ENCODE peak calls at places on chromosomes 1 and 21, in five cellular contexts. M is heart right ventricle; C is fibroblast of lung; E is CD4-positive, alpha-beta memory T cell; L is GM23338. D is an unnamed sample. For H3K36me3 and H3K4me1, the result is how much of the 10 kb centered on the place peaks cover.

GRCh38 chr1:54857741-54858665 is 29.0 kb downstream of the DHCR24 start:
- DNase-seq in M (no peak), C (peak), E (no peak), L (no peak), D (no peak)

GRCh38 chr1:92466702-92467101 is 20.0 kb downstream of the GFI1 start:
- DNase-seq in M (no peak), C (no peak), E (no peak), L (no peak), D (no peak)

GRCh38 chr1:28190337-28190979 is 14.0 kb upstream of the PTAFR start:
- DNase-seq in M (no peak), C (no peak), E (no peak), L (no peak), D (no peak)

GRCh38 chr1:235882816-235883215 is 16.1 kb upstream of the LYST start:
- DNase-seq in M (no peak), C (peak), E (no peak), L (no peak), D (no peak)

GRCh38 chr1:37478890-37479254 is 4.5 kb downstream of the ZC3H12A start:
- DNase-seq in M (no peak), C (peak), E (peak), L (no peak), D (no peak)

GRCh38 chr1:228063251-228064191 is 19.0 kb upstream of the ARF1 start:
- DNase-seq in M (no peak), C (no peak), E (no peak), L (no peak), D (no peak)

GRCh38 chr1:59556802-59557548 is 257.8 kb upstream of the HOOK1 start:
- DNase-seq in M (no peak), C (no peak), E (no peak), L (no peak), D (no peak)

GRCh38 chr1:54403377-54403776 is 2.8 kb downstream of the SSBP3 start:
- DNase-seq in M (no peak), C (no peak), E (no peak), L (peak), D (no peak)

GRCh38 chr21:36454079-36454478 is 25.8 kb downstream of the CLDN14 start:
- DNase-seq in M (no peak), C (no peak), E (no peak), L (no peak), D (no peak)

GRCh38 chr1:207024202-207025143 is 8.1 kb downstream of the C1orf116 start:
- DNase-seq in M (no peak), C (no peak), E (no peak), L (no peak), D (no peak)

GRCh38 chr1:58727363-58727762 is 27.5 kb upstream of the MYSM1 start:
- DNase-seq in M (no peak), C (peak), E (no peak), L (no peak), D (no peak)

GRCh38 chr1:180310095-180310494 is 80.0 kb downstream of the LHX4 start:
- DNase-seq in M (no peak), C (peak), E (no peak), L (no peak), D (no peak)

GRCh38 chr1:92956254-92956653 is 5.0 kb downstream of the DIPK1A start:
- DNase-seq in M (no peak), C (no peak), E (no peak), L (no peak), D (no peak)

GRCh38 chr1:2311184-2312032 is 79.9 kb downstream of the MORN1 start:
- DNase-seq in M (peak), C (peak), E (peak), L (peak), D (peak)

GRCh38 chr21:45003331-45004058 is 63.7 kb downstream of the SLX9 start:
- DNase-seq in M (peak), C (no peak), E (no peak), L (no peak), D (no peak)

GRCh38 chr21:45873866-45874265 is 107.7 kb upstream of the COL6A1 start:
- DNase-seq in M (no peak), C (no peak), E (no peak), L (no peak), D (no peak)

GRCh38 chr1:223531742-223532341 is 133.7 kb downstream of the CAPN8 start:
- DNase-seq in M (peak), C (peak), E (peak), L (peak), D (peak)

GRCh38 chr1:31987231-31987630 is 26.4 kb upstream of the KHDRBS1 start:
- DNase-seq in M (no peak), C (no peak), E (no peak), L (peak), D (no peak)

GRCh38 chr1:176220100-176220689 is 13.1 kb upstream of the COP1 start:
- DNase-seq in M (no peak), C (no peak), E (no peak), L (no peak), D (no peak)

GRCh38 chr1:201495447-201496295 is 11.3 kb downstream of the CSRP1 start:
- DNase-seq in M (peak), C (peak), E (no peak), L (no peak), D (no peak)

GRCh38 chr1:55816456-55816794 is 601.3 kb upstream of the USP24 start:
- DNase-seq in M (no peak), C (peak), E (no peak), L (no peak), D (no peak)

GRCh38 chr1:62439652-62440371 is 3.0 kb downstream of the USP1 start:
- DNase-seq in M (no peak), C (peak), E (peak), L (no peak), D (no peak)

GRCh38 chr1:33302325-33302724 is 18.6 kb downstream of the A3GALT2 start:
- DNase-seq in M (no peak), C (no peak), E (peak), L (no peak), D (no peak)

GRCh38 chr1:16012590-16013219 is 5.1 kb downstream of the HSPB7 start:
- DNase-seq in M (peak), C (peak), E (no peak), L (peak), D (no peak)

GRCh38 chr1:6329392-6329791 is 64.2 kb downstream of the ACOT7 start:
- DNase-seq in M (no peak), C (peak), E (no peak), L (no peak), D (no peak)

GRCh38 chr1:187010571-187011309 is 182.0 kb downstream of the PLA2G4A start:
- DNase-seq in M (no peak), C (no peak), E (no peak), L (no peak), D (no peak)

GRCh38 chr1:156797212-156797871 is 19.3 kb downstream of the SH2D2A start:
- DNase-seq in M (no peak), C (peak), E (peak), L (peak), D (peak)

DNA sequence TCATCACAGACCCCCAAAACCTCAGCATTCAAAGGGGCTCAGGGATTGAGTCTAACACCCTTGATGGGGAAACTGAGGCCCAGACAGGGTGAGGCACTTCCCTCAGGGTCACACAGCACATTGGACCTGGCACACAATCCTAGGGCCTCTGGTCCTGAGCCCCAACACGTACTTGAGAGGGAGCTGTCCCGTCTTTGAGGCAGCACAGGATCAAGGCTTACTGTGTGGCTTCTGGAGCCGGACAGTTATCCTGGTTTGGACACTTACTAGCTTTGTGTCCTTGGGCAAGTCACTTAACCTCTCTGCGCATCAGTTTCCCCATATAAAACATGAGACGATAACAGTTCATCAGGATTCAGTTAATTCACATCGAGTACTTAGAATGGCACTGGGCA is 26.5 kb downstream of the RUNX3 start:
- DNase-seq in M (no peak), C (no peak), E (no peak), L (no peak), D (no peak)
- H3K36me3 ChIP-seq in M (under half), C (under half), E (half or more), L (under half), D (half or more)

DNA sequence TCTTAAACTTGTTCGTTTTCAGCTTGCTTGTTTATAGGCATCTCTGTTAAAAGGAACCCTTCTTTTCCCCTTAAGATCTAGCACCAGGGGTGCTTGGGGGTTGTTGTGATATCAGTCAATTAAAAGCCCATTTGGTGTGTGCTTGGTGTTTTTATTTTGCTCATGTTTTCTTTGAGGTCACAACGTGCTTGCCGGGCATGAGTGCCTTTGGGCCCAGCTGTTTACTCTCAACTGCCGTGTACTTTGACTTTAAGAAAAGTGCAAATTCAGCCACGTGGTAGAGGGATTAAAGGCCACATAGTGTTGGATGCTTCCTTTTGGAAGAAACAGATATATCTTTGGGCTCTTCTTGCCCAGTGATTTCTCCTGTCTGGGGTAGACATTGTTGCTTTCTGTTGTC is 10.5 kb downstream of the ARID1A start:
- DNase-seq in M (no peak), C (no peak), E (no peak), L (no peak), D (no peak)
- H3K4me1 ChIP-seq in M (half or more), C (under half), E (half or more), L (half or more), D (half or more)

DNA sequence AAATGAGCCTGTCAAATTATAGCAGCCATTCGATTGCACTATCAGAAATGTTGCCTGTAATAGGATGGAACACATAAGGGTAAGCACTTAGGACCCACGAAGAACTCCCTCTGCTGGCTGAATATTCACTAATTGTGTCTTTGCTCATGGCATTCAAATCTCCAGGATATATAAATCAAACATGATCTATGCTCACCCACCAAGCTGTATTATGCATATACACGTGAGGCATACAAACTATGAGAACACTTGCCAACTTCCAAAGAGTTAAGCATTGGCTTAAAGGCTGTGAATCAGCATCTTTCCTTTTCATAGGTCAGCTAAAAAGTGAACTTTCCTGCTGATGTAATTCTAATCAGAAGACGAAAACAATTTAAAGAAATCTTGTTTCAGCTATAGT is 34.5 kb downstream of the TMPRSS15 start:
- DNase-seq in M (no peak), C (peak), E (no peak), L (peak), D (no peak)
- H3K4me3 ChIP-seq in M (no peak), C (no peak), E (no peak), L (no peak), D (no peak)

GRCh38 chr1:230915079-230915478 is 46.8 kb upstream of the C1orf198 start:
- DNase-seq in M (no peak), C (no peak), E (no peak), L (no peak), D (no peak)
- H3K36me3 ChIP-seq in M (half or more), C (under half), E (half or more), L (under half), D (under half)

GRCh38 chr1:41664861-41665640 is 180.6 kb upstream of the EDN2 start:
- DNase-seq in M (no peak), C (peak), E (no peak), L (peak), D (no peak)

GRCh38 chr1:41665962-41666917 is 181.8 kb upstream of the EDN2 start:
- DNase-seq in M (no peak), C (no peak), E (no peak), L (no peak), D (no peak)

GRCh38 chr1:41663671-41664400 is 179.4 kb upstream of the EDN2 start:
- DNase-seq in M (no peak), C (peak), E (no peak), L (no peak), D (no peak)

GRCh38 chr1:41668967-41669366 is 184.5 kb upstream of the EDN2 start:
- DNase-seq in M (no peak), C (no peak), E (no peak), L (no peak), D (no peak)

DNA sequence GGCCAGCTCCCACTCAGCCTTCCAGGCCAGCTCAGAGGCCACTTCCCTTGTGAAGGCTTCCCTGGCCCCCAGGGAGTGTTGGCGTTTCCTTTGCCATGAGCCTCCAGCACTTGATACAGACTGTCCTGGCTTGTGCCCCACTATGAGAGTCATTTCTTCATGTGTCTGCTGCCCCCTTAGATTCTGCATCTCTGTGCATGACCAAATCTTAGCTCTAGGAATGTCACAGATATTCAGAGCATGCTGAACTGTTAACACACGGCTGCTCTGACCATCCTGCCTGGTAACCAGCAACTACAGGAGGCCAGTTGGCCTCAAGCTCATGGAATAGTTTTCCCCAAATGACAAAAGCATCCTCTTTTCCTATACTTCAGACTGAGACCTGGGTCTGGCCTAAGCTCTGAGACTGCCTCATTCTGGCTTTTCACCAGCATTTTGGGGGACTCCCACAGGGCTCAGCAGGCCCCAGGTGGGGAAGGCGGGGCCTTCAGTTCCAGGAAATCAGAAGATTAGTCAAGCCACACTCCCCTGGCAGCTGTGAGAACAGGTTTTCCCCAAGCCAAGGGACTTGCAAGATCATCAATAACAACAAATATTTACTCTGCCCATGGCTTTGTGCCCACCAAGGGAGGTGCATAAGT is 182.6 kb upstream of the EDN2 start:
- DNase-seq in M (no peak), C (no peak), E (peak), L (no peak), D (peak)
- H3K4me1 ChIP-seq in M (under half), C (under half), E (half or more), L (under half), D (under half)

GRCh38 chr1:85585845-85586244 is 5.3 kb downstream of the CCN1 start:
- DNase-seq in M (no peak), C (peak), E (no peak), L (no peak), D (no peak)

GRCh38 chr1:85583355-85584263 is 3.0 kb downstream of the CCN1 start:
- DNase-seq in M (no peak), C (no peak), E (no peak), L (no peak), D (no peak)

GRCh38 chr1:85582687-85583354 is 2.3 kb downstream of the CCN1 start:
- DNase-seq in M (no peak), C (peak), E (no peak), L (peak), D (no peak)

GRCh38 chr1:85584264-85584781 is 3.8 kb downstream of the CCN1 start:
- DNase-seq in M (no peak), C (peak), E (no peak), L (peak), D (no peak)

DNA sequence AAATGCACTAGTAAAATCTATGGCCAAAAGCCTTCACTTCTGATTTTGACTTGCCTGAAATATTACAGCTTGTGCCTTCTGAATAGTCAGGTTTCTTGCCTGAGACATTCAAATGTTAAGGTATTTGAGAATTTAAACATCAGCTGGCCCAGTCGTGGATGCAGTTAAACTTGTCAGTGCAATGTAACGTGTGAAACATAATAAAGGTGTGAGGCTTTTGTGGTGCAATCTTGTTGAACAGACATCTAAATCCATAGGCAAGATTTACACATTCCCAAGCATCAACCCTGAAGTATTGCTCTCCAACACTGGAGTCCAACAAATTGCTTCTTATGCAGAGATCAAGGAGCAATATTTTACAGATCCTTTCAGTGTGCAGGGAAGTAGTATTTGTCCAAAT is 4.4 kb downstream of the CCN1 start:
- DNase-seq in M (no peak), C (no peak), E (no peak), L (peak), D (no peak)
- H3K4me3 ChIP-seq in M (no peak), C (peak), E (no peak), L (no peak), D (no peak)

GRCh38 chr1:12009318-12010001 is 9.8 kb upstream of the MIIP start:
- DNase-seq in M (no peak), C (no peak), E (no peak), L (no peak), D (no peak)
- H3K36me3 ChIP-seq in M (half or more), C (under half), E (half or more), L (under half), D (half or more)

DNA sequence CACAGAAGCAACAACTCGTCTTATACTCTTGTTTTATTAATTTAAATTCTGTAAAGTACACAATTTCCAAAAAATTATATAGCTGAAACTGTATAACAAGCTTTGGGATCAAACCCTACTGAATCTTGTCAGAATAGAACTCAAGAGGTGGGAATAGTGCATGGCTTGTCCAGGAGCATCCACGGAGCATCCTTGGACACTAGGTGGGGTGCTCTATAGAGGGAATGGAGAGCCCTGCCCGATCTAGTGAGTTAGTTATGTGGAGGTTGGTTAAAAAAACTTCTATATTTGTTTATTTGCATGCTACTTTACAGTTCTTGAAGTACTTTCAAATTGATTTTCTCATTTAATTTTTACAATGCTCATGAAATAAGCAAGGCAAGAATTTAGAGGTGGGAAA is 28.3 kb downstream of the ROR1 start:
- DNase-seq in M (no peak), C (no peak), E (no peak), L (no peak), D (no peak)
- H3K4me1 ChIP-seq in M (half or more), C (under half), E (under half), L (half or more), D (under half)

DNA sequence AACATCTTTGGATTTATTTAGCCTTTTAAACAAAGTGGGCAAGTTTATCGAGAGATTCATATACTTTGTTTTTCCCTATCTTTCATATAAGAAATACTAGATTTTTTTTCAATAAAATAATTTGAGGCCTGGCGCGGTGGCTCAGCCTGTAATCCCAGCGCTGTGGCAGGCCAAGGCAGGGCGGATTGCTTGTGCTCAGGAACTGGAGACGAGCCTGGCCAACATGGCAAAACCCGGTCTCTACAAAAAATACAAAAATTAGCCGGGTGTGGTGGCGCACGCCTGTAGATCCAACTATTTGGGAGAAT is 1.6 kb upstream of the CDC14A start:
- DNase-seq in M (peak), C (no peak), E (no peak), L (no peak), D (no peak)
- H3K4me3 ChIP-seq in M (peak), C (peak), E (peak), L (peak), D (peak)

GRCh38 chr1:151408891-151409290 is 9.5 kb downstream of the PSMB4 start:
- DNase-seq in M (no peak), C (no peak), E (no peak), L (no peak), D (no peak)
- H3K36me3 ChIP-seq in M (half or more), C (under half), E (half or more), L (half or more), D (half or more)

D was measured in CD8-positive, alpha-beta T cell.